ENCODE peak calls at places on chromosomes 2 and 18, in eight cellular contexts. I, J, M, L, B, G, O and Z are unnamed samples.

GRCh38 chr2:181581534-181581933 is 75.4 kb downstream of the CERKL start:
- DNase-seq in G (no peak), L (no peak), I (no peak), B (no peak), M (no peak), J (no peak), O (no peak), Z (no peak)

GRCh38 chr18:79948719-79949411 is 2.6 kb downstream of the SLC66A2 start:
- DNase-seq in I (no peak), M (no peak), B (no peak), L (no peak), J (no peak), O (peak), G (peak), Z (no peak)

GRCh38 chr18:6255121-6255742 is 159.5 kb downstream of the L3MBTL4 start:
- DNase-seq in M (no peak), I (no peak), O (no peak), G (no peak), L (no peak), J (no peak), B (no peak), Z (no peak)

GRCh38 chr2:6863792-6864191 is 1.9 kb downstream of the CMPK2 start:
- DNase-seq in B (no peak), J (no peak), M (no peak), L (no peak), I (no peak), O (no peak), G (no peak), Z (no peak)

GRCh38 chr2:138364554-138365162 is 136.9 kb upstream of the SPOPL start:
- DNase-seq in M (peak), G (no peak), L (no peak), B (no peak), I (no peak), O (no peak), J (no peak), Z (peak)

GRCh38 chr2:151525872-151526271 is 116.2 kb downstream of the RIF1 start:
- DNase-seq in I (no peak), L (no peak), J (peak), O (no peak), M (no peak), G (no peak), B (no peak), Z (no peak)

GRCh38 chr2:38184964-38185603 is 109.1 kb upstream of the CYP1B1 start:
- DNase-seq in I (no peak), L (no peak), G (no peak), B (no peak), J (no peak), M (peak), O (no peak), Z (no peak)

GRCh38 chr18:53702480-53702879 is 522.0 kb downstream of the MBD2 start:
- DNase-seq in J (no peak), I (no peak), M (no peak), L (no peak), O (no peak), B (no peak), G (no peak), Z (no peak)

GRCh38 chr2:2824588-2824987 is 493.5 kb upstream of the MYT1L start:
- DNase-seq in L (no peak), J (no peak), B (no peak), O (no peak), I (no peak), M (no peak), G (no peak), Z (no peak)